ENCODE peak calls at places on chromosomes 16 and 17, in nine cellular contexts. E is activated naive CD4-positive, alpha-beta T cell treated with anti-CD3 and anti-CD28 coated beads for 36 hours; K is activated naive CD8-positive, alpha-beta T cell treated with anti-CD3 and anti-CD28 coated beads for 36 hours; X is adrenal gland; M is IMR-90; H is uterus; U is stimulated activated CD8-positive, alpha-beta memory T cell treated with anti-CD3 and anti-CD28 coated beads, Interleukin-12 subunit alpha, Interleukin-12 subunit beta, amount 100 ng/mL, for 4 hours; C is mesendoderm; L is EL. Q is an unnamed sample.

GRCh38 chr16:73189132-73189531 is 141.2 kb upstream of the ZFHX3 start:
- DNase-seq in E (no peak), K (no peak), X (no peak), M (no peak), H (no peak), U (no peak), C (no peak), L (no peak), Q (no peak)

GRCh38 chr17:56125830-56126819 is 27.1 kb upstream of the ANKFN1 start:
- DNase-seq in E (peak), K (no peak), X (no peak), M (peak), H (no peak), U (no peak), C (peak), L (peak), Q (peak)

GRCh38 chr17:12406623-12407228 is 259.0 kb upstream of the MYOCD start:
- DNase-seq in E (no peak), K (no peak), X (no peak), M (peak), H (no peak), U (no peak), C (peak), L (no peak), Q (peak)

GRCh38 chr17:68849673-68850260 is 105.4 kb downstream of the ABCA8 start:
- DNase-seq in E (no peak), K (no peak), X (no peak), M (no peak), H (no peak), U (no peak), C (no peak), L (no peak), Q (peak)

GRCh38 chr17:2610640-2611175 is 17.3 kb downstream of the PAFAH1B1 start:
- DNase-seq in E (no peak), K (no peak), X (no peak), M (no peak), H (no peak), U (no peak), C (no peak), L (no peak), Q (no peak)

GRCh38 chr16:72915331-72915730 is 132.6 kb downstream of the ZFHX3 start:
- DNase-seq in E (no peak), K (no peak), X (no peak), M (no peak), H (no peak), U (no peak), C (no peak), L (no peak), Q (no peak)

GRCh38 chr17:71436479-71436878 is 684.3 kb upstream of the SOX9 start:
- DNase-seq in E (no peak), K (no peak), X (no peak), M (no peak), H (no peak), U (no peak), C (no peak), L (no peak), Q (no peak)

GRCh38 chr16:50313596-50314483 is 47.5 kb downstream of the ADCY7 start:
- DNase-seq in E (peak), K (peak), X (peak), M (peak), H (no peak), U (peak), C (peak), L (no peak), Q (no peak)

GRCh38 chr17:48640858-48641180 is 14.7 kb upstream of the HOXB9 start:
- DNase-seq in E (no peak), K (no peak), X (no peak), M (no peak), H (no peak), U (no peak), C (no peak), L (no peak), Q (no peak)

GRCh38 chr16:86209202-86209601 is 301.1 kb upstream of the FOXF1 start:
- DNase-seq in E (no peak), K (no peak), X (no peak), M (no peak), H (no peak), U (no peak), C (peak), L (no peak), Q (no peak)

GRCh38 chr16:63361032-63361624 is 1324.9 kb upstream of the CDH8 start:
- DNase-seq in E (peak), K (no peak), X (no peak), M (peak), H (no peak), U (no peak), C (peak), L (peak), Q (peak)

GRCh38 chr16:19330801-19331484 is 45.4 kb downstream of the CLEC19A start:
- DNase-seq in E (no peak), K (no peak), X (peak), M (peak), H (no peak), U (no peak), C (peak), L (peak), Q (peak)

GRCh38 chr17:27601069-27601974 is 29.7 kb upstream of the LGALS9 start:
- DNase-seq in E (peak), K (peak), X (peak), M (peak), H (peak), U (peak), C (peak), L (peak), Q (peak)

GRCh38 chr16:71230122-71230845 is at the start of gene HYDIN:
- DNase-seq in E (peak), K (peak), X (peak), M (peak), H (no peak), U (no peak), C (peak), L (peak), Q (peak)

GRCh38 chr16:19291459-19291858 is 5.9 kb downstream of the CLEC19A start:
- DNase-seq in E (peak), K (no peak), X (no peak), M (no peak), H (no peak), U (no peak), C (peak), L (no peak), Q (no peak)

GRCh38 chr17:30253316-30253715 is 17.8 kb upstream of the SLC6A4 start:
- DNase-seq in E (no peak), K (no peak), X (no peak), M (no peak), H (no peak), U (no peak), C (no peak), L (no peak), Q (no peak)

GRCh38 chr17:79594271-79594670 is 16.6 kb downstream of the RBFOX3 start:
- DNase-seq in E (no peak), K (no peak), X (no peak), M (no peak), H (no peak), U (no peak), C (no peak), L (no peak), Q (no peak)

GRCh38 chr17:2723505-2723996 is 12.0 kb upstream of the CLUH start:
- DNase-seq in E (no peak), K (no peak), X (no peak), M (no peak), H (no peak), U (no peak), C (peak), L (peak), Q (no peak)

GRCh38 chr16:55759983-55760664 is 72.8 kb downstream of the CES1 start:
- DNase-seq in E (no peak), K (no peak), X (peak), M (no peak), H (no peak), U (no peak), C (peak), L (peak), Q (peak)

GRCh38 chr16:23999663-24000062 is 163.9 kb downstream of the PRKCB start:
- DNase-seq in E (peak), K (peak), X (no peak), M (no peak), H (no peak), U (no peak), C (no peak), L (no peak), Q (no peak)

GRCh38 chr17:64343833-64344637 is 46.6 kb downstream of the PECAM1 start:
- DNase-seq in E (peak), K (no peak), X (peak), M (peak), H (peak), U (no peak), C (peak), L (peak), Q (peak)

GRCh38 chr16:69514366-69514765 is 51.4 kb upstream of the NFAT5 start:
- DNase-seq in E (no peak), K (no peak), X (no peak), M (no peak), H (no peak), U (no peak), C (no peak), L (peak), Q (no peak)

GRCh38 chr16:53753431-53753830 is 49.5 kb downstream of the FTO start:
- DNase-seq in E (no peak), K (no peak), X (no peak), M (no peak), H (no peak), U (no peak), C (peak), L (no peak), Q (peak)

GRCh38 chr17:43574348-43574747 is 28.2 kb upstream of the ETV4 start:
- DNase-seq in E (no peak), K (no peak), X (no peak), M (no peak), H (no peak), U (no peak), C (no peak), L (no peak), Q (no peak)

GRCh38 chr17:49764559-49765180 is 739 bp upstream of the FAM117A start:
- DNase-seq in E (no peak), K (no peak), X (no peak), M (no peak), H (no peak), U (no peak), C (no peak), L (no peak), Q (no peak)

GRCh38 chr17:17847102-17847501 is 10.3 kb upstream of the SREBF1 start:
- DNase-seq in E (no peak), K (no peak), X (no peak), M (no peak), H (no peak), U (no peak), C (no peak), L (no peak), Q (no peak)

GRCh38 chr16:50202926-50203624 is 50.0 kb downstream of the TENT4B start:
- DNase-seq in E (no peak), K (no peak), X (peak), M (peak), H (peak), U (no peak), C (peak), L (peak), Q (peak)

GRCh38 chr17:77131919-77132318 is 8.8 kb upstream of the SEC14L1 start:
- DNase-seq in E (no peak), K (no peak), X (peak), M (peak), H (no peak), U (no peak), C (no peak), L (peak), Q (peak)

Q was measured in fibroblast of gingiva.